ENCODE peak calls at places on chromosomes 6 and 20, in seven cellular contexts. W is hepatocyte, F is ascending aorta, T is H9, S is upper lobe of left lung, I is astrocyte of the cerebellum, N is HCT116. H is an unnamed sample.

GRCh38 chr6:68919537-68919936 is 284.5 kb downstream of the ADGRB3 start:
- DNase-seq in W (no peak), F (no peak), T (no peak), S (no peak), I (no peak), N (no peak), H (no peak)

GRCh38 chr6:41728073-41728936 is 7.1 kb downstream of the TFEB start:
- DNase-seq in W (peak), F (no peak), T (no peak), S (no peak), I (no peak), N (no peak), H (no peak)

GRCh38 chr20:1633535-1633934 is 13.7 kb upstream of the SIRPB1 start:
- DNase-seq in W (peak), F (no peak), T (no peak), S (no peak), I (no peak), N (peak), H (no peak)

GRCh38 chr20:16488086-16488485 is 85.2 kb downstream of the KIF16B start:
- DNase-seq in W (no peak), F (no peak), T (no peak), S (no peak), I (no peak), N (no peak), H (no peak)

GRCh38 chr20:45629496-45630100 is at the start of gene WFDC10A:
- DNase-seq in W (peak), F (no peak), T (peak), S (no peak), I (no peak), N (peak), H (no peak)

GRCh38 chr6:150894191-150894744 is 28.8 kb downstream of the MTHFD1L start:
- DNase-seq in W (no peak), F (no peak), T (no peak), S (no peak), I (no peak), N (no peak), H (no peak)

GRCh38 chr6:117602899-117603588 is 733 bp upstream of the GOPC start:
- DNase-seq in W (no peak), F (no peak), T (no peak), S (no peak), I (no peak), N (no peak), H (no peak)

GRCh38 chr6:169589699-169590257 is 112.1 kb downstream of the WDR27 start:
- DNase-seq in W (no peak), F (no peak), T (no peak), S (no peak), I (peak), N (no peak), H (no peak)

GRCh38 chr6:68975064-68975463 is 340.0 kb downstream of the ADGRB3 start:
- DNase-seq in W (peak), F (no peak), T (peak), S (no peak), I (no peak), N (no peak), H (no peak)

GRCh38 chr6:3165631-3166534 is 8.5 kb upstream of the TUBB2A start:
- DNase-seq in W (peak), F (no peak), T (no peak), S (no peak), I (no peak), N (no peak), H (no peak)

DNA sequence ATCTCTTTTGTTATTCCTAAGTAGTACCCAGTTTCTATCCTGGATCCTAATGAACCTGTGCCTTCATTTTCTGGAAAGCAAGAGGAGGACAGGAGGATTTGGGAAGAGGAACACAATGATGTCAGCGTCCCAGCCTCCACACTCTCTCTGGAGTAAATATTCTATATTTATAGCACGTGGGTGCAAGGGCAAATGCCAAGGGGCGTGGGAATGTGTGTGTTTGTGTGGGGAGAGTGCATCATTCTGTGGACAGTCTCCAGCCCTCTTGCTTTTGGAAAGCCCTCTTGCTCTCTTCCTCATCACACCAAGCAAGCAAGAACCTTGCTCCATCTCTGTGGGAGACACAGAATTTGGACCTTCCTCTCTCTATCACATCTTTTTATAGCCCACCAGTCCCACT is 103.2 kb upstream of the EMILIN3 start:
- DNase-seq in W (no peak), F (no peak), T (no peak), S (no peak), I (no peak), N (no peak), H (no peak)
- TF ChIP-seq CTCF in W (no peak), F (no peak), T (no peak), S (no peak), I (no peak), N (no peak), H (no peak)

DNA sequence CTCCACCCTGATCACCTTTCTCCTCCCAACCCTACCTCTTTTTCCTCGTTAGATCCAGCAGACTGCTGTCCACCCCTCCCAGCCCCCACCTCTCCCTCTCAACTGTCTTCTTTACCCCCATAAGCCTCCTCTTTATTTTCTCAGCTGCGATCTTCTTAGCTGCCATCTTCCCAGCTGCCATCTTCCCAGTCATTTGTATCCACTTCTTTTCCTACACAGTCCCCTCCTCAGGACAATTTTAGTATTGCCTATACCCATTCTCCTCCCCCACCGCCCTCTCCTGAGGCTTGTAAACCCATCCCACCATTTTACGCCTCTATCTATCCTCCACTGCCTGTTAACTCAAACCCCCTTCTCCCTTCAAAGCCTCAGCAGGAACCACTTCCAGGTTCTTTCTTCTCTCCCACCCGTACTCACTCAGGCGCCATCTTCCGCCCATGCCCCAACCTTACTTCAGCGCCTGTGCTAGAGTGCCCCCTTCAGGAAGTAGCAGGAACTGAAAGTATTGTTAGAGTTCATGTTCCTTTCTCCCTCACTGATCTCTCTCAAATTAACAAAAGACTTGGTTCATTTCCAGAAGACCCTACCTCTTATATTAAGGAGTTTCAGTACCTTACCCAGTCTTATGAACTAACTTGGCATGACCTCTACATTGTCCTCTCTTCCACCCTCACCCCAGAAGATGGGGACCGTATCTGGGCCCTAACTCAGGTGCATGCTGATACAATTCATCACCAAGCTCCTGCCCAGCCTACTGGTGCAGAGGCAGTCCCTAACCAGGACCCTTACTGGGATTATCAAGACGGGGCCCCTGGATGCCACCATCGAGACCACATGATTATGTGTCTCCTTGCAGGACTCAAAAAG is 236.0 kb downstream of the ADGRG6 start:
- DNase-seq in W (no peak), F (no peak), T (peak), S (no peak), I (no peak), N (peak), H (no peak)
- TF ChIP-seq CTCF in W (peak), F (no peak), T (peak), S (peak), I (peak), N (peak), H (no peak)

DNA sequence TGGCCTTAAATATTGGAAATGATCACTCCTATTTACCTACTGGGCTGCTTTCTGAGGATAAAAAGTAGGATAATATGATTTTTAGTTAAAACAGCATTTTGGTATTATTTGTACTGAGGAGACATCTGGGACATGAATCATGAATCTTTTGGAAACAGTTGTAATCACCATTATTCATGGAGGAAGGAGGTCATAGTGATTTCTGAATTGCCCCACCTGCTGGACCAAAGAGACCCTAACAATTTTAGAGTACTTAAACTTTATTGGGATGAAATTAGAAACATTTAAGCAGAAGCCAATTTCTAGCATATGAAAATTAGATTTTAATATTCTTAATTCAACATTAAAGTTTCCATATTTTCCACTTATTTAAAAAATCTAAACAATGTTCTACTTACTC is 108.4 kb upstream of the SIM1 start:
- DNase-seq in W (no peak), F (no peak), T (no peak), S (no peak), I (peak), N (peak), H (no peak)
- TF ChIP-seq CTCF in W (peak), F (no peak), T (peak), S (no peak), I (peak), N (peak), H (no peak)

DNA sequence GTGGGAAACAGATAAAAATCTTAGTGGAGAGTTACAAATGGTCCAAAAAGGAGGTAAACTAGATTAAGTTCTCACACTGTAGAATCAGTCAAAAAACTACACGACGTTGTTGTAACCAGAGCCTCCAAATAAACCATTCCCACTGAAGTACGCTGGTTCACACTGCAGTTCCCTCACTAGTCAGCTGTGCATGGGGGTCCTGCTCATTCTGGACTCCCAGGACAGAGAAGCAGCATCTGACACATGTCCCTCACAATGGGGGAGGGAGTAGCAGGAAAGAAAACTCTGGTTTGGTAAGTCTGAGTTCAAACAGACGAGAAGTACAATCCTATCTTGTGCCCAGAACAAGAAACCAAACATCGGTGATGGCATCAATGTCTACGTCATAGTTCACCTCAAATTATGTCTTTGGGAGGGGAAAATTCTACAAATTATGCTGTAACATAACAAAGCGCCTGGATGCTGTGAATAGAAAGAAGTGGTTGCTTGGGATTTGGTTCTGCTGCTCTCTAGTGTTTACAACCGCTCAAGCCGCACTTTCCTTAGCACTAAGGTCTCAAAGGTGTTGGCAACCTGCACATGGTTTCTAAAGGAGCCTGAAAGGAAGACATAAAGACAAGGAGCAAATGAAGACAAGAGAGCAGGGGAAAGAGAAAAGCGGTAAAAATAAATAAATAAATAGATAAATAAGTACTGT is 208.0 kb downstream of the GMDS start:
- DNase-seq in W (no peak), F (no peak), T (no peak), S (no peak), I (no peak), N (no peak), H (no peak)
- TF ChIP-seq CTCF in W (peak), F (no peak), T (peak), S (no peak), I (peak), N (no peak), H (no peak)

GRCh38 chr6:105522626-105523322 is 119.9 kb upstream of the PREP start:
- DNase-seq in W (no peak), F (no peak), T (no peak), S (no peak), I (no peak), N (peak), H (no peak)

GRCh38 chr6:105514306-105514705 is 111.4 kb upstream of the PREP start:
- DNase-seq in W (no peak), F (no peak), T (no peak), S (no peak), I (no peak), N (no peak), H (no peak)

GRCh38 chr6:105515054-105515453 is 112.2 kb upstream of the PREP start:
- DNase-seq in W (no peak), F (no peak), T (no peak), S (no peak), I (no peak), N (no peak), H (no peak)

GRCh38 chr6:105519954-105520353 is 117.1 kb upstream of the PREP start:
- DNase-seq in W (no peak), F (no peak), T (no peak), S (no peak), I (peak), N (no peak), H (no peak)
- TF ChIP-seq CTCF in W (no peak), F (no peak), T (no peak), S (no peak), I (no peak), N (no peak), H (no peak)

DNA sequence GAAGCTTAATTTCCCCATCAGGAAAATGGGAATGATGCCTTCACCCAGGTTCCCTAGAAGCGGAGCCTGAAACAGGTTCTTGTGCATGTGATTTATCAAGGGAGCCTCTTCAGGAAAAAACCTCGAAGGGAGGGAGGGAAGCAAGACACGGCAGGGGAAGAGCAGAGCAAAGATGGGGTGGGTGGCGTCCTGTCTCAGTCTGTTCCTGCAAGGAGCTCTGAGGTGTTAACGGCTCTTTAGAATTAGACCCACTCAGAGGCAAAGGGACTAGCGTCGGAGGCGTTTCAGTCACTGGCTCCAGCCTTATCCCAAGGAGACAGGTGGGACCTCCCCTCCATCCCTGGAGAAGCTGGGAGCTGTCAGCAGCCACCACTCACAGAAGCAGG is 15.6 kb upstream of the UBE2V1 start:
- DNase-seq in W (no peak), F (no peak), T (no peak), S (no peak), I (no peak), N (no peak), H (no peak)
- TF ChIP-seq CTCF in W (no peak), F (no peak), T (no peak), S (no peak), I (no peak), N (no peak), H (no peak)

GRCh38 chr6:64815718-64816117 is 891.3 kb downstream of the EYS start:
- DNase-seq in W (peak), F (no peak), T (no peak), S (no peak), I (no peak), N (no peak), H (no peak)
- TF ChIP-seq CTCF in W (no peak), F (no peak), T (no peak), S (no peak), I (no peak), N (no peak), H (no peak)

H was measured in activated B cell treated with CpG ODN at 0.5 μM for 24 hours.